ENCODE peak calls at places on chromosome 6, in seven cellular contexts. M, E, G, N, I, Q and J are unnamed samples.

GRCh38 chr6:137008204-137008603 is 36.6 kb downstream of the IL20RA start:
- DNase-seq in M (peak; percentile 40), E (no peak), G (no peak), N (no peak), I (no peak), Q (no peak), J (no peak)

GRCh38 chr6:140011537-140011936 is 637.1 kb upstream of the CITED2 start:
- DNase-seq in M (no peak), E (no peak), G (no peak), N (no peak), I (no peak), Q (no peak), J (no peak)

GRCh38 chr6:29909995-29910394 is 32.3 kb upstream of the HLA-A start:
- DNase-seq in M (no peak), E (no peak), G (no peak), N (no peak), I (peak; percentile 17), Q (no peak), J (no peak)

GRCh38 chr6:26165261-26165790 is 78.1 kb downstream of the HFE start:
- DNase-seq in M (no peak), E (no peak), G (no peak), N (no peak), I (no peak), Q (no peak), J (no peak)

GRCh38 chr6:15825332-15825930 is 162.6 kb upstream of the DTNBP1 start:
- DNase-seq in M (no peak), E (no peak), G (no peak), N (no peak), I (no peak), Q (no peak), J (no peak)

GRCh38 chr6:81145506-81145905 is 607.0 kb downstream of the TENT5A start:
- DNase-seq in M (no peak), E (no peak), G (no peak), N (no peak), I (no peak), Q (no peak), J (no peak)

GRCh38 chr6:37516076-37516919 is 16.6 kb upstream of the CCDC167 start:
- DNase-seq in M (peak; percentile 50), E (peak; percentile 89), G (peak; percentile 90), N (peak; percentile 82), I (peak; percentile 48), Q (peak; percentile 90), J (peak; percentile 64)

GRCh38 chr6:138307816-138308727 is 69.6 kb upstream of the SMIM28 start:
- DNase-seq in M (peak; percentile 39), E (no peak), G (no peak), N (no peak), I (no peak), Q (no peak), J (no peak)

GRCh38 chr6:20056350-20056992 is 155.8 kb downstream of the MBOAT1 start:
- DNase-seq in M (no peak), E (no peak), G (no peak), N (no peak), I (peak; percentile 19), Q (no peak), J (no peak)

GRCh38 chr6:54722328-54722727 is 124.2 kb upstream of the FAM83B start:
- DNase-seq in M (no peak), E (no peak), G (no peak), N (no peak), I (peak; percentile 85), Q (no peak), J (no peak)

GRCh38 chr6:154246723-154247118 is 109.9 kb downstream of the IPCEF1 start:
- DNase-seq in M (no peak), E (no peak), G (no peak), N (no peak), I (no peak), Q (no peak), J (no peak)

GRCh38 chr6:31138982-31139381 is at the start of gene PSORS1C2:
- DNase-seq in M (no peak), E (no peak), G (no peak), N (no peak), I (no peak), Q (no peak), J (no peak)

GRCh38 chr6:128118401-128118800 is 217.5 kb upstream of the THEMIS start:
- DNase-seq in M (no peak), E (no peak), G (no peak), N (no peak), I (no peak), Q (no peak), J (no peak)

GRCh38 chr6:15881150-15881549 is 218.3 kb upstream of the DTNBP1 start:
- DNase-seq in M (no peak), E (no peak), G (no peak), N (no peak), I (no peak), Q (no peak), J (no peak)

DNA sequence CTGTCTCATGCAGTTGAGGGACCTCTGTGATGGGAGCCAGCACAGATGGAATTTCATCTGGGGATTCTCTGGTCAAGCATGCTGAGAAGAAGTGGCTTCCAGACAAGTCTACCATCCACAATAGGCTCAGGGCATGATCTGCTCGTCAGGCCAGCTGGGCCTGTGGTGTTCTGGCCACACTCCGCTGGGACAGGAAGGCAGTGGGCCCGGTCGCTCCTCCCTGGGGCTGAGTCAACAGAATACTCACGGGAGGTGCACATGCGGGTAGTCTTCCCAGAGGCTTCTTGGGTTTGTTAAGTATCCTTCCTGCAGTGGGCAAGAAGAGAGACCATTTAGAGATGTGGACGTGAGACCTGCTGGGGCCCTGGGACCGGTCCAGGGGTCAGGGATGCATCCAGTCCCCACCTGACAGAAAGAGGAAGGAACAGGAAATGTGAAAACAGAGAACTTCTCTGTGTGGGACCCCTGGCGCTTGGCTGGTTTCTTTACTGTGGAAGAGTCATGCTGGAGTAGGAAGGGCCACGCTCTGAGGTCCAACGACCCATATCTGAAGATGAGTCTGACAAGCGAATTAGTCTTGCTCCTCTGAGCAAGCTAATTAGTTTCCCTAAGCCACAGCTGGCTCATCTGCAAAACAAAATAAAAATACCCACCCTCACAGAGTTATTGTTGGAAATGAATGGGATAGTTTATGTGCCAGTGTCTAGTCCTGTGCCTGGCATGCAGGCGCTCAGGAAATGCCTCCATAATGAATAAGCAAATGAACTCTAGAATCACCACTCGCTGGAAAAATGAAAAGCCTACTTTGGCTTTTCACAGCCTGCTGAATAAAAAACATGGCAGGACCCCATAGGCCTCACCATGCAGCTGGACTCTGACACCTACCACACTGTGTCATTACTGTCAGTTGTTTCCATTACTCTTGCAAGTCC is 67.3 kb downstream of the TRAM2 start:
- DNase-seq in M (no peak), E (no peak), G (no peak), N (no peak), I (peak; percentile 23), Q (no peak), J (no peak)
- H3K27me3 ChIP-seq in M (no peaks in the 10 kb centered on the region), E (no peaks in the 10 kb centered on the region), G (no peaks in the 10 kb centered on the region), N (no peaks in the 10 kb centered on the region), I (no peaks in the 10 kb centered on the region), Q (no peaks in the 10 kb centered on the region), J (no peaks in the 10 kb centered on the region)

GRCh38 chr6:10419749-10420545 is 5.1 kb upstream of the TFAP2A start:
- DNase-seq in M (no peak), E (no peak), G (no peak), N (no peak), I (peak; percentile 87), Q (no peak), J (no peak)

GRCh38 chr6:10420546-10421507 is 6.0 kb upstream of the TFAP2A start:
- DNase-seq in M (no peak), E (no peak), G (no peak), N (no peak), I (no peak), Q (no peak), J (no peak)

GRCh38 chr6:10424005-10424404 is 9.1 kb upstream of the TFAP2A start:
- DNase-seq in M (no peak), E (no peak), G (no peak), N (no peak), I (no peak), Q (no peak), J (no peak)

GRCh38 chr6:10422282-10423034 is 7.6 kb upstream of the TFAP2A start:
- DNase-seq in M (no peak), E (no peak), G (no peak), N (no peak), I (no peak), Q (no peak), J (no peak)

DNA sequence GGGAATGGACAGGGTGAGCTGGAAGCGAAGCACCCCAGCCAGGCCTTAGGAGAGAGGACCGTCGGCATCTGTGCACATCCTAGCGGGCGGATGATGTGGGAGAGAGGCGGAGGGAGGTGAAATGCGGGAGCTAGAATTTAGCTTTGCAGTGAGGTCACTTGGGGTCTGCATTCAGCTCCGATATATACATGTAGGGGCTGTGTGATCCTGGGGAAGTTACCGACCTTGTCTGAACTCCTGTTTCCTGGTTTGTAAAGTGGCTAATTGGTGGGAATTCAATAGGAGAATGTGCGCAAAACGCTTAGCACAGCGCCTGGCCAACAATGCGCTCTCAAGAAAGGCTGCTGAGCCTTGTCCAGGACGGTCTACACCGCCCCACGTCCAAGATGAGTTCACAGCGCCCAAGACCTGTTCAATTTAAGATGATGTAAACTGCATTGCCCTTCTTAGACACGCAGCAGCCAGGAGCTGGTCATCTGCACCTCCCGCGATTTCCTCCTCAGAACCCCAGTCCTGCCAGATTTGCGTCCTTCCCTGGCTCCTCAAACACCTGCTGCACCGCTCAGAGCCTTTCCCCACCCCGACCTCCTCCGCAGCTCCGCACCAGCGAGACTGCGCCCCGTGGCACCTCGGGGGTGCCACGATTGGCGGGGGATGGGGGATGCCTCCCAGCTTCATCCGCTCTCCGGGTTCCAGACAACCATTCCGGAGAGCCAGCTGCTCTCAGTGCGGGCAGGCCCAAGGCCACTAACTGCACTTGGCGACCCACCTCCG is 6.8 kb upstream of the TFAP2A start:
- DNase-seq in M (no peak), E (no peak), G (no peak), N (no peak), I (no peak), Q (no peak), J (no peak)
- H3K27me3 ChIP-seq in M (peaks cover 98% of the 10 kb centered on the region), E (peaks cover 21% of the 10 kb centered on the region), G (peaks cover 97% of the 10 kb centered on the region), N (peaks cover 99% of the 10 kb centered on the region), I (no peaks in the 10 kb centered on the region), Q (peaks cover 81% of the 10 kb centered on the region), J (peaks cover 4% of the 10 kb centered on the region)

DNA sequence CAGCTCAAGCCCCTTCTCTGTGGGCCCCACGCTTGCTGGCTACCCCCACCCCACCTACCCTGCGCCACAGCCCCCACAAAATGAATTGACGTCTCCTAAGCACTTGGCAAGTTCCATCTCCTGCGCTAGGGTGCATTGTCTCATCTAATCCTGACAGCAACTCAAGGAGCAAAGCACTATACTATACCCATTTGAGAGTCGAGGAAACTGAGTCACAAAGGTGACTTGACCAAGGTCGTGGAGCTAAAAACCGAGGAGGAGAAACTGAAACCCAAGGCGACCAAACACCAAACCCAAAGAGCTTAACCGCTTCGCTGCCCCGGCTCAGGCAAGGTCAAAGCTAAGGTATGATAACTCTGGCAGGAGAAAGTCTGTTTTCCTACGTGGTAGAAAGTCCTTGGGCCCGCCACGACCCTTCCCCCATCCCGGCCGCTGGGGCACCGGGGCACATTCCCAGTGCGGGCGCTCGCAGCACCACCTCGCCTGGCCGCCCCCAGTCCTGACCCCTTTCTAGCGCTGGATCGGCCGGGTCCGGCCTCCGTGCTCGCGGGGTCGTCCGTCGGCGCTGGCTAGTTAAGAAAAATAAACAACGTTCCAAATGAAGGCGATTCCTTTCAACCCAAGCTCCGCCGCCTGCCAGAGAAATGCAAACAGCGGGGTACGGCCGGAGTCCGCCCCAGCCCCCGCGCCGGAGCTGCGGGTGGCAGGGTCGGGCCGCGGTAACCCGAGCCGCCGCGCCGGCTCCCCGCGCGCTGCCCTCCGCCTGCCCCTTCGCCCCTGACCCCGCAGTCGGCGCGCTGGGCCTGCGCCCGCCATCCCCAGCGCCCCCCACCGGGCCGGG is 37.3 kb downstream of the NCR2 start:
- DNase-seq in M (no peak), E (no peak), G (no peak), N (no peak), I (no peak), Q (no peak), J (no peak)
- H3K27me3 ChIP-seq in M (peaks cover 96% of the 10 kb centered on the region), E (no peaks in the 10 kb centered on the region), G (peaks cover 93% of the 10 kb centered on the region), N (peaks cover 92% of the 10 kb centered on the region), I (peaks cover 21% of the 10 kb centered on the region), Q (peaks cover 44% of the 10 kb centered on the region), J (peaks cover 9% of the 10 kb centered on the region)

GRCh38 chr6:149446791-149447376 is 37.9 kb downstream of the ZC3H12D start:
- DNase-seq in M (no peak), E (no peak), G (peak; percentile 32), N (no peak), I (no peak), Q (no peak), J (no peak)
- H3K27me3 ChIP-seq in M (peaks cover 61% of the 10 kb centered on the region), E (no peaks in the 10 kb centered on the region), G (peaks cover 9% of the 10 kb centered on the region), N (no peaks in the 10 kb centered on the region), I (no peaks in the 10 kb centered on the region), Q (no peaks in the 10 kb centered on the region), J (no peaks in the 10 kb centered on the region)